ENCODE peak calls at places on chromosomes 6 and 20, in seven cellular contexts. E is NCI-H69; J is activated naive CD4-positive, alpha-beta T cell treated with anti-CD3 and anti-CD28 coated beads, Interleukin-2, amount 50 U/mL, for 16 hours; Y is DMS79 treated with DMSO at 0.1 percent for 48 hours; K is astrocyte of the spinal cord; V is HuH-7.5; W is right lobe of liver. L is an unnamed sample.

GRCh38 chr6:24093381-24093780 is 32.6 kb upstream of the NRSN1 start:
- DNase-seq in E (no peak), J (no peak), Y (no peak), K (no peak), V (no peak), W (no peak), L (peak; percentile 26)

GRCh38 chr6:35486005-35486925 is 10.6 kb downstream of the TEAD3 start:
- DNase-seq in E (no peak), J (no peak), Y (peak; percentile 91), K (no peak), V (no peak), W (no peak), L (no peak)

GRCh38 chr6:158255280-158255973 is 56.8 kb upstream of the TULP4 start:
- DNase-seq in E (peak; percentile 43), J (no peak), Y (no peak), K (no peak), V (no peak), W (no peak), L (no peak)

GRCh38 chr6:39669117-39669690 is 56.0 kb downstream of the KIF6 start:
- DNase-seq in E (no peak), J (no peak), Y (no peak), K (peak; percentile 71), V (no peak), W (no peak), L (peak; percentile 74)

GRCh38 chr20:23631981-23632710 is 5.6 kb downstream of the CST3 start:
- DNase-seq in E (no peak), J (no peak), Y (no peak), K (no peak), V (no peak), W (no peak), L (no peak)

GRCh38 chr6:147384029-147384428 is 124.5 kb upstream of the SAMD5 start:
- DNase-seq in E (no peak), J (no peak), Y (no peak), K (no peak), V (no peak), W (no peak), L (peak; percentile 4)

GRCh38 chr20:12072221-12072944 is 154.7 kb downstream of the BTBD3 start:
- DNase-seq in E (no peak), J (no peak), Y (no peak), K (no peak), V (no peak), W (no peak), L (no peak)

GRCh38 chr6:16758163-16758975 is 2.9 kb downstream of the ATXN1 start:
- DNase-seq in E (peak; percentile 98), J (no peak), Y (no peak), K (peak; percentile 53), V (no peak), W (no peak), L (peak; percentile 41)

GRCh38 chr6:146666909-146667308 is 68.1 kb downstream of the ADGB start:
- DNase-seq in E (no peak), J (no peak), Y (no peak), K (no peak), V (no peak), W (no peak), L (no peak)

GRCh38 chr20:1386323-1386722 is 6.5 kb downstream of the FKBP1A start:
- DNase-seq in E (no peak), J (no peak), Y (no peak), K (no peak), V (no peak), W (no peak), L (no peak)

GRCh38 chr6:139204978-139205377 is 70.1 kb downstream of the HECA start:
- DNase-seq in E (peak; percentile 54), J (no peak), Y (no peak), K (no peak), V (no peak), W (no peak), L (no peak)

GRCh38 chr6:14165091-14165490 is 47.5 kb downstream of the CD83 start:
- DNase-seq in E (no peak), J (no peak), Y (no peak), K (peak; percentile 84), V (no peak), W (no peak), L (no peak)

GRCh38 chr20:61816606-61817005 is 249.1 kb downstream of the TAF4 start:
- DNase-seq in E (no peak), J (no peak), Y (no peak), K (no peak), V (no peak), W (no peak), L (no peak)

GRCh38 chr6:147304016-147304415 is 99.8 kb downstream of the STXBP5 start:
- DNase-seq in E (no peak), J (no peak), Y (no peak), K (no peak), V (no peak), W (no peak), L (no peak)

GRCh38 chr6:73562557-73562956 is 41.7 kb upstream of the EEF1A1 start:
- DNase-seq in E (no peak), J (no peak), Y (no peak), K (no peak), V (no peak), W (no peak), L (no peak)

GRCh38 chr20:58137651-58138265 is 90.7 kb downstream of the ANKRD60 start:
- DNase-seq in E (no peak), J (no peak), Y (no peak), K (no peak), V (no peak), W (no peak), L (no peak)

GRCh38 chr6:133247581-133247980 is 6.4 kb downstream of the EYA4 start:
- DNase-seq in E (no peak), J (no peak), Y (no peak), K (no peak), V (no peak), W (no peak), L (no peak)

GRCh38 chr6:150580489-150580888 is 19.2 kb upstream of the PLEKHG1 start:
- DNase-seq in E (no peak), J (no peak), Y (no peak), K (no peak), V (no peak), W (no peak), L (no peak)

GRCh38 chr20:15789083-15789482 is 784.2 kb downstream of the KIF16B start:
- DNase-seq in E (peak; percentile 72), J (no peak), Y (no peak), K (no peak), V (no peak), W (no peak), L (peak; percentile 99)

GRCh38 chr6:26329763-26330511 is 35.1 kb upstream of the BTN3A2 start:
- DNase-seq in E (peak; percentile 84), J (peak; percentile 58), Y (peak; percentile 19), K (peak; percentile 63), V (no peak), W (no peak), L (peak; percentile 85)

GRCh38 chr20:37308098-37309050 is 18.9 kb downstream of the MANBAL start:
- DNase-seq in E (no peak), J (no peak), Y (no peak), K (no peak), V (no peak), W (no peak), L (no peak)

GRCh38 chr6:29984232-29984631 is 41.9 kb downstream of the HLA-A start:
- DNase-seq in E (no peak), J (no peak), Y (no peak), K (no peak), V (no peak), W (no peak), L (no peak)

GRCh38 chr20:4997207-4997606 is 4.1 kb downstream of the SLC23A2 start:
- DNase-seq in E (no peak), J (no peak), Y (no peak), K (no peak), V (no peak), W (no peak), L (no peak)

GRCh38 chr6:163554663-163555062 is 140.1 kb downstream of the QKI start:
- DNase-seq in E (peak; percentile 78), J (peak; percentile 51), Y (no peak), K (peak; percentile 43), V (no peak), W (peak; percentile 51), L (peak; percentile 73)

GRCh38 chr20:50980071-50980681 is 21.6 kb downstream of the MOCS3 start:
- DNase-seq in E (no peak), J (no peak), Y (no peak), K (peak; percentile 99), V (no peak), W (no peak), L (peak; percentile 87)

GRCh38 chr6:70099732-70100131 is 203.2 kb downstream of the COL9A1 start:
- DNase-seq in E (no peak), J (no peak), Y (no peak), K (no peak), V (no peak), W (no peak), L (no peak)